ENCODE peak calls at places on chromosomes 16 and 17, in seven cellular contexts. One of them, this sample, is unnamed.

GRCh38 chr16:89061086-89061485 is 32.6 kb upstream of the ACSF3 start:
- DNase-seq in testis: no peak
- DNase-seq in OCI-LY7: no peak
- DNase-seq in PC-9: no peak
- DNase-seq in mesenchymal stem cell: no peak
- DNase-seq in H1: no peak
- DNase-seq in CD4-positive, alpha-beta memory T cell: no peak
- DNase-seq in this sample: no peak

GRCh38 chr17:9284884-9285283 is 263.6 kb downstream of the NTN1 start:
- DNase-seq in testis: no peak
- DNase-seq in OCI-LY7: no peak
- DNase-seq in PC-9: no peak
- DNase-seq in mesenchymal stem cell: no peak
- DNase-seq in H1: no peak
- DNase-seq in CD4-positive, alpha-beta memory T cell: no peak
- DNase-seq in this sample: no peak

GRCh38 chr17:38748329-38749221 is at the start of gene PCGF2:
- DNase-seq in testis: peak; percentile 96
- DNase-seq in OCI-LY7: peak; percentile 66
- DNase-seq in PC-9: peak; percentile 77
- DNase-seq in mesenchymal stem cell: peak; percentile 91
- DNase-seq in H1: peak; percentile 93
- DNase-seq in CD4-positive, alpha-beta memory T cell: no peak
- DNase-seq in this sample: peak; percentile 79

GRCh38 chr16:12268602-12269001 is 292.1 kb downstream of the SNX29 start:
- DNase-seq in testis: no peak
- DNase-seq in OCI-LY7: no peak
- DNase-seq in PC-9: no peak
- DNase-seq in mesenchymal stem cell: peak; percentile 8
- DNase-seq in H1: no peak
- DNase-seq in CD4-positive, alpha-beta memory T cell: no peak
- DNase-seq in this sample: no peak

GRCh38 chr16:31177136-31177535 is 2.8 kb upstream of the FUS start:
- DNase-seq in testis: no peak
- DNase-seq in OCI-LY7: peak; percentile 58
- DNase-seq in PC-9: no peak
- DNase-seq in mesenchymal stem cell: peak; percentile 43
- DNase-seq in H1: no peak
- DNase-seq in CD4-positive, alpha-beta memory T cell: peak; percentile 59
- DNase-seq in this sample: no peak

GRCh38 chr17:47288531-47289116 is 35.0 kb downstream of the ITGB3 start:
- DNase-seq in testis: peak; percentile 45
- DNase-seq in OCI-LY7: no peak
- DNase-seq in PC-9: no peak
- DNase-seq in mesenchymal stem cell: peak; percentile 30
- DNase-seq in H1: no peak
- DNase-seq in CD4-positive, alpha-beta memory T cell: no peak
- DNase-seq in this sample: peak; percentile 59

GRCh38 chr17:1724869-1725641 is 551 bp downstream of the WDR81 start:
- DNase-seq in testis: no peak
- DNase-seq in OCI-LY7: no peak
- DNase-seq in PC-9: no peak
- DNase-seq in mesenchymal stem cell: no peak
- DNase-seq in H1: peak; percentile 71
- DNase-seq in CD4-positive, alpha-beta memory T cell: no peak
- DNase-seq in this sample: no peak

GRCh38 chr17:51913491-51913890 is 245.0 kb downstream of the CA10 start:
- DNase-seq in testis: no peak
- DNase-seq in OCI-LY7: no peak
- DNase-seq in PC-9: no peak
- DNase-seq in mesenchymal stem cell: no peak
- DNase-seq in H1: no peak
- DNase-seq in CD4-positive, alpha-beta memory T cell: no peak
- DNase-seq in this sample: no peak

GRCh38 chr16:15757630-15758251 is 99.1 kb downstream of the MYH11 start:
- DNase-seq in testis: no peak
- DNase-seq in OCI-LY7: peak; percentile 14
- DNase-seq in PC-9: no peak
- DNase-seq in mesenchymal stem cell: no peak
- DNase-seq in H1: peak; percentile 55
- DNase-seq in CD4-positive, alpha-beta memory T cell: no peak
- DNase-seq in this sample: no peak

GRCh38 chr17:31156326-31156725 is 61.5 kb downstream of the NF1 start:
- DNase-seq in testis: no peak
- DNase-seq in OCI-LY7: no peak
- DNase-seq in PC-9: no peak
- DNase-seq in mesenchymal stem cell: no peak
- DNase-seq in H1: no peak
- DNase-seq in CD4-positive, alpha-beta memory T cell: no peak
- DNase-seq in this sample: no peak

GRCh38 chr17:29115906-29116651 is 64.1 kb downstream of the MYO18A start:
- DNase-seq in testis: peak; percentile 41
- DNase-seq in OCI-LY7: peak; percentile 35
- DNase-seq in PC-9: peak; percentile 41
- DNase-seq in mesenchymal stem cell: peak; percentile 69
- DNase-seq in H1: peak; percentile 79
- DNase-seq in CD4-positive, alpha-beta memory T cell: no peak
- DNase-seq in this sample: no peak

GRCh38 chr16:11361043-11361442 is 15.8 kb downstream of the RMI2 start:
- DNase-seq in testis: no peak
- DNase-seq in OCI-LY7: no peak
- DNase-seq in PC-9: no peak
- DNase-seq in mesenchymal stem cell: no peak
- DNase-seq in H1: no peak
- DNase-seq in CD4-positive, alpha-beta memory T cell: no peak
- DNase-seq in this sample: no peak

GRCh38 chr16:12723681-12724080 is 80.0 kb downstream of the CPPED1 start:
- DNase-seq in testis: no peak
- DNase-seq in OCI-LY7: no peak
- DNase-seq in PC-9: no peak
- DNase-seq in mesenchymal stem cell: no peak
- DNase-seq in H1: no peak
- DNase-seq in CD4-positive, alpha-beta memory T cell: no peak
- DNase-seq in this sample: no peak

GRCh38 chr16:85401370-85401916 is 211.7 kb upstream of the GSE1 start:
- DNase-seq in testis: peak; percentile 8
- DNase-seq in OCI-LY7: no peak
- DNase-seq in PC-9: no peak
- DNase-seq in mesenchymal stem cell: no peak
- DNase-seq in H1: peak; percentile 42
- DNase-seq in CD4-positive, alpha-beta memory T cell: no peak
- DNase-seq in this sample: no peak
- H3K4me1 ChIP-seq in testis: peaks cover 13% of the 10 kb centered on the region
- H3K4me1 ChIP-seq in OCI-LY7: peaks cover 9% of the 10 kb centered on the region
- H3K4me1 ChIP-seq in PC-9: peaks cover 10% of the 10 kb centered on the region
- H3K4me1 ChIP-seq in mesenchymal stem cell: peaks cover 60% of the 10 kb centered on the region
- H3K4me1 ChIP-seq in H1: peaks cover 14% of the 10 kb centered on the region
- H3K4me1 ChIP-seq in CD4-positive, alpha-beta memory T cell: no peaks in the 10 kb centered on the region
- H3K4me1 ChIP-seq in this sample: no peaks in the 10 kb centered on the region

GRCh38 chr17:5797447-5797846 is 213.1 kb upstream of the NLRP1 start:
- DNase-seq in testis: no peak
- DNase-seq in OCI-LY7: no peak
- DNase-seq in PC-9: no peak
- DNase-seq in mesenchymal stem cell: peak; percentile 15
- DNase-seq in H1: no peak
- DNase-seq in CD4-positive, alpha-beta memory T cell: no peak
- DNase-seq in this sample: no peak

GRCh38 chr17:5800646-5801045 is 216.3 kb upstream of the NLRP1 start:
- DNase-seq in testis: no peak
- DNase-seq in OCI-LY7: no peak
- DNase-seq in PC-9: no peak
- DNase-seq in mesenchymal stem cell: peak; percentile 23
- DNase-seq in H1: no peak
- DNase-seq in CD4-positive, alpha-beta memory T cell: no peak
- DNase-seq in this sample: no peak

GRCh38 chr17:5794881-5795486 is 210.7 kb upstream of the NLRP1 start:
- DNase-seq in testis: no peak
- DNase-seq in OCI-LY7: no peak
- DNase-seq in PC-9: no peak
- DNase-seq in mesenchymal stem cell: no peak
- DNase-seq in H1: no peak
- DNase-seq in CD4-positive, alpha-beta memory T cell: no peak
- DNase-seq in this sample: no peak

GRCh38 chr17:5800131-5800530 is 215.8 kb upstream of the NLRP1 start:
- DNase-seq in testis: no peak
- DNase-seq in OCI-LY7: no peak
- DNase-seq in PC-9: no peak
- DNase-seq in mesenchymal stem cell: no peak
- DNase-seq in H1: no peak
- DNase-seq in CD4-positive, alpha-beta memory T cell: no peak
- DNase-seq in this sample: no peak

DNA sequence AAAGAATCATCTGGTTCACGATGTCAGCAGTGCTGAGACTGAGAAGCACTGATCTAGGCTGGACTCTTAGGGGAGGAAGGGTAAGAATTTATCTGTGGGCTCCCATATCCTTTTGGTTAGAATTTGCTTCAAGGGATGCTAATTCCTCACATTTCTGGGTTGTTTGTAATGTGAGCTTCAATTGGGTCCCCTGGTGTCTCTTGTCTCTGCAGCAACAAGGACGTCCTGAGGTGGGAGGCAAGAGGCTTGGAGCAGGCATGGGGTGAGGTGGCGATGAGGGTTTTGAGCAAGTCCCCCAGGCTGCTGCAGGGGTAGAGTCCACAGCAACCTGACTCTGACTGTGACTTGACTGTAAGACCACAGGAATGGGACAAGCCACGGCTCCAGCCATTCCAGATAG is 213.8 kb upstream of the NLRP1 start:
- DNase-seq in testis: no peak
- DNase-seq in OCI-LY7: no peak
- DNase-seq in PC-9: no peak
- DNase-seq in mesenchymal stem cell: peak; percentile 15
- DNase-seq in H1: no peak
- DNase-seq in CD4-positive, alpha-beta memory T cell: no peak
- DNase-seq in this sample: no peak
- H3K4me1 ChIP-seq in testis: no peaks in the 10 kb centered on the region
- H3K4me1 ChIP-seq in OCI-LY7: no peaks in the 10 kb centered on the region
- H3K4me1 ChIP-seq in PC-9: no peaks in the 10 kb centered on the region
- H3K4me1 ChIP-seq in mesenchymal stem cell: no peaks in the 10 kb centered on the region
- H3K4me1 ChIP-seq in H1: peaks cover 4% of the 10 kb centered on the region
- H3K4me1 ChIP-seq in CD4-positive, alpha-beta memory T cell: no peaks in the 10 kb centered on the region
- H3K4me1 ChIP-seq in this sample: no peaks in the 10 kb centered on the region

DNA sequence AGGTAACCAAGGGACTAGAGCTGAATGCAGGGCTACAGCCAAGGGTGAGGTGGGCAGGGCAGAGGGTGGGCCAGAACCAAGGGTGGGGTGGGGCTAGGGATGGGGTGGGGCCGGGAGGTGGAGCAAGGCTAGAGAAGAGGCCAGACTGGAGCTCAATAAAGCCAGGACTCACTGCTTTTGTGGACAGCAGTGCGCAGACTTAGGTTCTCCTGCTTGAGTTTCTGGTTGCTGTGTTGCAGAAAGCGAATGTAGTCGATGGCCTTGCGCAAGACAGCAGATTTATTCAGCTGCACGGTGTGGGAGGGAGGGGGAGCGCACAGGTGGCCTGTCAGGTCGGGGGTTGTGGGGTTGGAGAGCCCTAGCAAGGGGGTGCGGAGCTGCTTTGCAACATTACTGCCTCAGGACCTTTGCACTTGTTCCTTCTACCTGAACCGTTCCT is 18.7 kb downstream of the SREBF1 start:
- DNase-seq in testis: peak; percentile 56
- DNase-seq in OCI-LY7: peak; percentile 56
- DNase-seq in PC-9: no peak
- DNase-seq in mesenchymal stem cell: peak; percentile 44
- DNase-seq in H1: no peak
- DNase-seq in CD4-positive, alpha-beta memory T cell: no peak
- DNase-seq in this sample: peak; percentile 71
- H3K4me1 ChIP-seq in testis: peaks cover 36% of the 10 kb centered on the region
- H3K4me1 ChIP-seq in OCI-LY7: peaks cover 36% of the 10 kb centered on the region
- H3K4me1 ChIP-seq in PC-9: peaks cover 51% of the 10 kb centered on the region
- H3K4me1 ChIP-seq in mesenchymal stem cell: peaks cover 43% of the 10 kb centered on the region
- H3K4me1 ChIP-seq in H1: peaks cover 5% of the 10 kb centered on the region
- H3K4me1 ChIP-seq in CD4-positive, alpha-beta memory T cell: peaks cover 44% of the 10 kb centered on the region
- H3K4me1 ChIP-seq in this sample: peaks cover 3% of the 10 kb centered on the region

GRCh38 chr17:348692-349425 is 3.7 kb downstream of the RPH3AL start:
- DNase-seq in testis: peak; percentile 79
- DNase-seq in OCI-LY7: no peak
- DNase-seq in PC-9: no peak
- DNase-seq in mesenchymal stem cell: peak; percentile 66
- DNase-seq in H1: no peak
- DNase-seq in CD4-positive, alpha-beta memory T cell: no peak
- DNase-seq in this sample: peak; percentile 92
- H3K4me1 ChIP-seq in testis: peaks cover 20% of the 10 kb centered on the region
- H3K4me1 ChIP-seq in OCI-LY7: no peaks in the 10 kb centered on the region
- H3K4me1 ChIP-seq in PC-9: peaks cover 23% of the 10 kb centered on the region
- H3K4me1 ChIP-seq in mesenchymal stem cell: peaks cover 34% of the 10 kb centered on the region
- H3K4me1 ChIP-seq in H1: no peaks in the 10 kb centered on the region
- H3K4me1 ChIP-seq in CD4-positive, alpha-beta memory T cell: no peaks in the 10 kb centered on the region
- H3K4me1 ChIP-seq in this sample: peaks cover 12% of the 10 kb centered on the region

DNA sequence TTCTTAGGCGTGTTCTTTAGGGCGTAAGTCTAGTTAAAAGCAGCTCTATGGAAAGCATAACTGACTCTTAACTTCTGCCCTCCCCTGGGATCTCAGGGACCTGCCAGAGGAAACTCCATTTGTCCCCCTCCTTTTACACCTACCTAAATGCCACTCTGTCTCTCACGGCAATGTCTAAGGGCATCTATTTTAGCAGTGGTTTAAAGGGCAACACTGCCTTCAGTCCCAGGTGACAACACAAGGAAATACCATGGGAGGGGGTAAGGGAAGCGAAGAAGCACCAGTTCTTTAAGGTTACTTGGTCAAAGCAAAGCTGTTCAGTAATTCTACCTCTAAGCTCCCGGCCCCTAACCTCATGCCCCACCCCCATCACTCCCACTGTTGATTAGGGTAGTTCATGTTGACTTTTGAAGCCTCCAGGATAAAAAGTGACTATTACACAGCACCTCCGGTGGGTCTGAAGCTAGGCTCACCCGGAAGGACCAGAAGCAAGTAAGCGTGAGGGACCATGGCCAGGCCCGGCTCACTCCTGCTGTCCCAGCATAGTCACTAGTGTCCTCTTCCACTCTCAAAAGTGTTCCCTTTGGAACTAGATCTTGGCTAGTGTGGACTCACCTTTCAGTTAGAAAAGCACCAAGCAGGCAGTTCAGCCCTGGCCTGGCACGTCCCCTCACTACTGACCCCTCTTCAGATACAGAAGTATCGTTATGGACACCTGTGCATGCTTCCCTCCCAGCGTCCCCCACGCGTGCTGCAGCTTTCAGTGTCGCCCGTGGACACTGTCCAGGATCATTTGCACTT is 47.0 kb downstream of the CYTH1 start:
- DNase-seq in testis: no peak
- DNase-seq in OCI-LY7: peak; percentile 68
- DNase-seq in PC-9: no peak
- DNase-seq in mesenchymal stem cell: no peak
- DNase-seq in H1: no peak
- DNase-seq in CD4-positive, alpha-beta memory T cell: no peak
- DNase-seq in this sample: no peak
- H3K4me1 ChIP-seq in testis: peaks cover 17% of the 10 kb centered on the region
- H3K4me1 ChIP-seq in OCI-LY7: peaks cover 86% of the 10 kb centered on the region
- H3K4me1 ChIP-seq in PC-9: peaks cover 28% of the 10 kb centered on the region
- H3K4me1 ChIP-seq in mesenchymal stem cell: peaks cover 12% of the 10 kb centered on the region
- H3K4me1 ChIP-seq in H1: peaks cover 2% of the 10 kb centered on the region
- H3K4me1 ChIP-seq in CD4-positive, alpha-beta memory T cell: peaks cover 88% of the 10 kb centered on the region
- H3K4me1 ChIP-seq in this sample: peaks cover 3% of the 10 kb centered on the region

This sample was measured in small intestine.